ENCODE peak calls at places on chromosome 18, in four cellular contexts. One of them, this sample, is unnamed.

GRCh38 chr18:48847807-48848486 is 102.8 kb downstream of the SMAD7 start:
- DNase-seq in HepG2: no peak
- DNase-seq in GM12878: no peak
- DNase-seq in K562: no peak
- DNase-seq in this sample: no peak

GRCh38 chr18:79156330-79156729 is 87.1 kb downstream of the ATP9B start:
- DNase-seq in HepG2: no peak
- DNase-seq in K562: no peak
- DNase-seq in GM12878: no peak
- DNase-seq in this sample: no peak

GRCh38 chr18:51171625-51172024 is 25.9 kb downstream of the MEX3C start:
- DNase-seq in HepG2: no peak
- DNase-seq in K562: no peak
- DNase-seq in GM12878: no peak
- DNase-seq in this sample: no peak

GRCh38 chr18:31667185-31667584 is 17.2 kb downstream of the B4GALT6 start:
- DNase-seq in HepG2: no peak
- DNase-seq in GM12878: no peak
- DNase-seq in K562: no peak
- DNase-seq in this sample: no peak

GRCh38 chr18:816869-817268 is 4.8 kb upstream of the YES1 start:
- DNase-seq in K562: no peak
- DNase-seq in GM12878: no peak
- DNase-seq in HepG2: no peak
- DNase-seq in this sample: no peak

GRCh38 chr18:23716516-23716915 is 27.3 kb downstream of the LAMA3 start:
- DNase-seq in HepG2: no peak
- DNase-seq in GM12878: no peak
- DNase-seq in K562: no peak
- DNase-seq in this sample: no peak

GRCh38 chr18:35875566-35875965 is 96.9 kb upstream of the RMP24 start:
- DNase-seq in K562: no peak
- DNase-seq in GM12878: no peak
- DNase-seq in HepG2: no peak
- DNase-seq in this sample: no peak

GRCh38 chr18:48562075-48562474 is 23.2 kb downstream of the CTIF start:
- DNase-seq in HepG2: no peak
- DNase-seq in K562: no peak
- DNase-seq in GM12878: no peak
- DNase-seq in this sample: no peak

GRCh38 chr18:23495723-23496440 is 7.4 kb upstream of the RMC1 start:
- DNase-seq in HepG2: no peak
- DNase-seq in GM12878: no peak
- DNase-seq in K562: no peak
- DNase-seq in this sample: no peak

GRCh38 chr18:49565656-49566055 is 3.8 kb downstream of the LIPG start:
- DNase-seq in GM12878: no peak
- DNase-seq in K562: no peak
- DNase-seq in HepG2: no peak
- DNase-seq in this sample: no peak

GRCh38 chr18:75638223-75638596 is 210.7 kb upstream of the SMIM21 start:
- DNase-seq in GM12878: no peak
- DNase-seq in HepG2: no peak
- DNase-seq in K562: no peak
- DNase-seq in this sample: no peak

GRCh38 chr18:63161032-63161727 is 158.4 kb downstream of the BCL2 start:
- DNase-seq in K562: no peak
- DNase-seq in GM12878: peak; percentile 92
- DNase-seq in HepG2: no peak
- DNase-seq in this sample: no peak

GRCh38 chr18:2970762-2971659 is 41.9 kb downstream of the LPIN2 start:
- DNase-seq in GM12878: no peak
- DNase-seq in HepG2: no peak
- DNase-seq in K562: no peak
- DNase-seq in this sample: no peak

GRCh38 chr18:42412281-42412680 is 457.2 kb downstream of the PIK3C3 start:
- DNase-seq in K562: no peak
- DNase-seq in GM12878: no peak
- DNase-seq in HepG2: no peak
- DNase-seq in this sample: no peak

GRCh38 chr18:56284319-56284718 is 354.1 kb downstream of the TXNL1 start:
- DNase-seq in GM12878: no peak
- DNase-seq in HepG2: no peak
- DNase-seq in K562: no peak
- DNase-seq in this sample: no peak

GRCh38 chr18:58606236-58606635 is 22.7 kb downstream of the ALPK2 start:
- DNase-seq in HepG2: peak; percentile 39
- DNase-seq in K562: no peak
- DNase-seq in GM12878: no peak
- DNase-seq in this sample: no peak

GRCh38 chr18:79965119-79965902 is 868 bp downstream of the HSBP1L1 start:
- DNase-seq in K562: no peak
- DNase-seq in HepG2: peak; percentile 79
- DNase-seq in GM12878: no peak
- DNase-seq in this sample: peak; percentile 33

GRCh38 chr18:44290366-44290855 is 390.3 kb upstream of the SETBP1 start:
- DNase-seq in GM12878: no peak
- DNase-seq in K562: no peak
- DNase-seq in HepG2: no peak
- DNase-seq in this sample: no peak

GRCh38 chr18:69838620-69839411 is 108.9 kb downstream of the CD226 start:
- DNase-seq in K562: peak; percentile 69
- DNase-seq in GM12878: peak; percentile 13
- DNase-seq in HepG2: peak; percentile 18
- DNase-seq in this sample: peak; percentile 80

GRCh38 chr18:44716697-44717163 is 36.0 kb downstream of the SETBP1 start:
- DNase-seq in K562: no peak
- DNase-seq in GM12878: no peak
- DNase-seq in HepG2: no peak
- DNase-seq in this sample: no peak

GRCh38 chr18:22300665-22301636 is 116.8 kb downstream of the CTAGE1 start:
- DNase-seq in K562: no peak
- DNase-seq in HepG2: no peak
- DNase-seq in GM12878: no peak
- DNase-seq in this sample: no peak

GRCh38 chr18:8948011-8948410 is 154.5 kb upstream of the NDUFV2 start:
- DNase-seq in K562: no peak
- DNase-seq in HepG2: no peak
- DNase-seq in GM12878: no peak
- DNase-seq in this sample: no peak

GRCh38 chr18:8949206-8949605 is 153.3 kb upstream of the NDUFV2 start:
- DNase-seq in GM12878: no peak
- DNase-seq in HepG2: no peak
- DNase-seq in K562: no peak
- DNase-seq in this sample: no peak

GRCh38 chr18:8946046-8946838 is 156.3 kb upstream of the NDUFV2 start:
- DNase-seq in K562: no peak
- DNase-seq in HepG2: no peak
- DNase-seq in GM12878: no peak
- DNase-seq in this sample: no peak

GRCh38 chr18:8948471-8949149 is 153.9 kb upstream of the NDUFV2 start:
- DNase-seq in HepG2: no peak
- DNase-seq in K562: no peak
- DNase-seq in GM12878: no peak
- DNase-seq in this sample: no peak

DNA sequence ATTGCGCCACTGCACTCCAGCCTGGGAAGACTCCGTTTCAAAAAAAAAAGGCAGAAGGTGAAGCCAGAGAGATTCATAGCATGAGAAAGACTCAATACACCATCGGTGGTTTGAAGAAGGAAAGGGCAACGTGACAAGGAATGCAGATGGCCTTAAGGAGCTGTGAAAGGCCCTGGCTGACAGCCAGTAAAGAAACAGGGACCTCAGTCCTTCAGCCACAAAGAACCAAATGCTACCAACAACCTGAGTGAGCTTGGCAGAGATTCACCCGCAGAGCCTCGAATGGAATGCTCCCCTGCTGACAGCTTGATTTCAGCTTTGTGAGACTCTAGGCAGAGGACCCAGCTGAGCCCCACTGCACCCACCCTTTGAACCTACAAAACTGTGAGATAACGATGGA is 154.9 kb upstream of the NDUFV2 start:
- DNase-seq in GM12878: no peak
- DNase-seq in K562: no peak
- DNase-seq in HepG2: no peak
- DNase-seq in this sample: no peak
- TF ChIP-seq FOXK2 in GM12878: no peak
- TF ChIP-seq FOXK2 in K562: no peak
- TF ChIP-seq FOXK2 in HepG2: no peak
- TF ChIP-seq FOXK2 in this sample: no peak

GRCh38 chr18:26424428-26425147 is 123.8 kb downstream of the KCTD1 start:
- DNase-seq in HepG2: no peak
- DNase-seq in GM12878: no peak
- DNase-seq in K562: no peak
- DNase-seq in this sample: no peak
- TF ChIP-seq FOXK2 in HepG2: no peak
- TF ChIP-seq FOXK2 in GM12878: no peak
- TF ChIP-seq FOXK2 in K562: no peak
- TF ChIP-seq FOXK2 in this sample: no peak

GRCh38 chr18:12803069-12803936 is 80.7 kb downstream of the PTPN2 start:
- DNase-seq in GM12878: peak; percentile 19
- DNase-seq in K562: no peak
- DNase-seq in HepG2: no peak
- DNase-seq in this sample: no peak
- TF ChIP-seq FOXK2 in GM12878: no peak
- TF ChIP-seq FOXK2 in K562: no peak
- TF ChIP-seq FOXK2 in HepG2: no peak
- TF ChIP-seq FOXK2 in this sample: no peak

DNA sequence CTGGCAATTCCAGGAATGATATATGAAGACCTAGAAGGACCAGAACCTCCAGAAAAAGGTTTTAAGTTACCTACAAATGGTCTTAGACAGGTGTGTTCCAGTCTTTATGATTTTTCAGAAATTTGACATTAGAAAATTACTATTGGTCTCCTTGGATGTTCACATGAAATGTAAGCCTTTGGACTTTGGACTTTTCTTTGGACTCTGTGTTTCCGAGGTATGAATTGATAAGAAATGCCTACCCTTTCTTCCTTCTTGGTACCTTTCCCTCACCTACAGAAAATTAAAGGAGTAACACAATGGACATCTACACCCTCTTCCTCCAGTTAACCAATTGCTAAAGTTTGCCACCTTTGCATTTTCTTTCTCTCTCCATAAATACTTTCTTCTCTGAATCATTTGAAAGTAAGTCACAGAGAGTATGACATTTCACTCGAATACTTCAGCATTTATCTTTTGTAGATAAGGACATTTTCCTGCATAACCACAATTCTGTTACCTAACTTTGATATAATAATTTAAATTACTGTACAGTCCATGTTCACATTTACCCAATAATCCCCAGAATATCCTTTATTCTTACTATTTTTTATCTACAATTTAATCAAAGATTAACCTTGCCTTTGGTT is 26.2 kb downstream of the CEP192 start:
- DNase-seq in K562: no peak
- DNase-seq in GM12878: no peak
- DNase-seq in HepG2: no peak
- DNase-seq in this sample: no peak
- TF ChIP-seq FOXK2 in K562: no peak
- TF ChIP-seq FOXK2 in GM12878: no peak
- TF ChIP-seq FOXK2 in HepG2: no peak
- TF ChIP-seq FOXK2 in this sample: no peak